ENCODE peak calls at places on chromosomes 7 and 10, in nine cellular contexts. L is heart right ventricle, Y is ovary, T is ascending aorta, K is psoas muscle, V is MM.1S, J is mammary epithelial cell, N is spleen, E is fibroblast of lung. S is an unnamed sample. For H3K27me3, the result is how much of the 10 kb centered on the place peaks cover.

GRCh38 chr10:120981601-120982381 is 130.6 kb downstream of the WDR11 start:
- DNase-seq in L (no peak), Y (no peak), T (peak), K (no peak), V (no peak), J (no peak), N (no peak), E (no peak), S (no peak)

GRCh38 chr7:120988591-120989299 is at the start of gene CPED1:
- DNase-seq in L (peak), Y (peak), T (peak), K (peak), V (peak), J (peak), N (peak), E (peak), S (no peak)

GRCh38 chr7:44307301-44307900 is 18.0 kb downstream of the CAMK2B start:
- DNase-seq in L (no peak), Y (peak), T (peak), K (no peak), V (no peak), J (peak), N (no peak), E (peak), S (no peak)

GRCh38 chr7:266851-267840 is 22.8 kb upstream of the FOXL3 start:
- DNase-seq in L (no peak), Y (no peak), T (no peak), K (peak), V (no peak), J (peak), N (peak), E (no peak), S (no peak)

GRCh38 chr10:68096913-68097509 is 12.3 kb upstream of the MYPN start:
- DNase-seq in L (peak), Y (no peak), T (no peak), K (peak), V (no peak), J (peak), N (no peak), E (peak), S (peak)

GRCh38 chr10:1404236-1404952 is 332.9 kb downstream of the ADARB2 start:
- DNase-seq in L (no peak), Y (no peak), T (peak), K (no peak), V (no peak), J (no peak), N (peak), E (no peak), S (no peak)

GRCh38 chr7:132618956-132619305 is 42.7 kb upstream of the PLXNA4 start:
- DNase-seq in L (no peak), Y (no peak), T (no peak), K (no peak), V (no peak), J (no peak), N (no peak), E (peak), S (no peak)

GRCh38 chr7:108296911-108297310 is 159.3 kb downstream of the NRCAM start:
- DNase-seq in L (no peak), Y (no peak), T (no peak), K (no peak), V (no peak), J (no peak), N (no peak), E (peak), S (no peak)

GRCh38 chr10:91389636-91390512 is 20.3 kb upstream of the HECTD2 start:
- DNase-seq in L (peak), Y (no peak), T (no peak), K (no peak), V (peak), J (peak), N (no peak), E (peak), S (no peak)

GRCh38 chr7:135712182-135712782 is 15.7 kb downstream of the SLC13A4 start:
- DNase-seq in L (no peak), Y (no peak), T (no peak), K (no peak), V (no peak), J (no peak), N (no peak), E (no peak), S (no peak)

GRCh38 chr10:89338717-89339116 is 10.9 kb downstream of the IFIT3 start:
- DNase-seq in L (no peak), Y (no peak), T (no peak), K (no peak), V (no peak), J (no peak), N (no peak), E (no peak), S (no peak)

GRCh38 chr7:54932818-54933543 is 85.8 kb upstream of the EGFR start:
- DNase-seq in L (peak), Y (peak), T (peak), K (peak), V (no peak), J (peak), N (peak), E (peak), S (no peak)
- H3K4me3 ChIP-seq in L (peak), Y (peak), T (peak), K (peak), V (no peak), J (peak), N (peak), E (peak), S (peak)

DNA sequence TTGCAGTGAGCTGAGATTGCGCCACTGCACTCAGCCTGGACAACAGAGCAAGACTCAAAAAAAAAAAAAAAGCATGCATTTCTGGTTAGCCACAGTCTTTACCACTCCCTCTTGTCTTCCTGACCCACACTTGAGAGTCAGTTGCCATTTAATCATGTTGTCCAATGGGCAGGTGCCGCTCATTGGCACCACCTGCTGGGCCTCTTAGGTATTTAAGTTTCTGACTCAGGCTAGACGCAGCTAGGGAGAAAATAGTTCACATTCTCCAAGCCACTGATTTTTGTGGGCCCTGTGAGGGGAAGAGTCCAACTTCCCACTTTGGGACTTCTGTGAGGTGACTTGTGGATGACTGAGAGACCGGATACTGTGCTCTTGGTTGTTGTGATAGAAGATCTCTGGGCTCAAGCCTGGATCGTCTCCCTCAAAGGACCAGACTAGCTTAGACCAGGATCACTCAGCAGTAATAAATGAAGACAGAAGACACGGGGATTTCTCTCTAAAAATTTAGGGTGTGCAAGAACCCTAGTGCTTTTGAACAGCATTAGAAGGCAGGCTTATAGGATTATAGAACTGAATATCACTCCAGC is 26.8 kb upstream of the SORCS3 start:
- DNase-seq in L (no peak), Y (no peak), T (no peak), K (no peak), V (peak), J (peak), N (no peak), E (no peak), S (no peak)
- TF ChIP-seq CTCF in L (no peak), Y (no peak), T (no peak), K (peak), V (peak), J (peak), N (no peak), E (peak), S (peak)

DNA sequence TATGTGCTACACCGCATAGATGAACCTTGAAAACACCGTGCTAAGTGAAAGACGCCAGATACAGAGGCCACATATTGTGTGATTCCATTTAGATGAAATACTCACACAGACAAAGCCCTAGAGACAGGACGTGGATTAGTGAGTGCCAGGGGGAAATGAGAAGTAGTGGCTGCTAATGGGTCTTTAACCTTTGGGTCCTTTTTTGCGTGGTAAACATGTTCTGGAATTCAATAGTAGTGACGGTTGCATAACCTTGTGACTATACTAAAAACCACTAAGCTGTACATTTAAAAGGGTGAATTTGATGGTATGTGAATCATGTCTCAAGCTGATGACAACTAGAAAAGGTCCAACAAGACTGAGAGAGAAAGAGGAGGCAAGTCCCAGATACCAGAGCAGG is 15.6 kb downstream of the SMKR1 start:
- DNase-seq in L (no peak), Y (no peak), T (no peak), K (no peak), V (no peak), J (no peak), N (no peak), E (no peak), S (no peak)
- H3K27me3 ChIP-seq in L (under half), Y (under half), T (under half), K (under half), V (under half), J (under half), N (under half), E (under half), S (under half)

GRCh38 chr7:143287935-143288826 is at the start of gene CASP2:
- DNase-seq in L (peak), Y (peak), T (peak), K (peak), V (peak), J (peak), N (peak), E (peak), S (peak)

GRCh38 chr7:143290293-143290692 is 2.1 kb downstream of the CASP2 start:
- DNase-seq in L (no peak), Y (no peak), T (no peak), K (no peak), V (no peak), J (no peak), N (no peak), E (no peak), S (no peak)

GRCh38 chr7:143287321-143287934 is 723 bp upstream of the CASP2 start:
- DNase-seq in L (no peak), Y (no peak), T (no peak), K (no peak), V (no peak), J (no peak), N (peak), E (no peak), S (no peak)

GRCh38 chr7:143288836-143289235 is 685 bp downstream of the CASP2 start:
- DNase-seq in L (no peak), Y (no peak), T (no peak), K (no peak), V (peak), J (peak), N (no peak), E (peak), S (no peak)

GRCh38 chr7:143289421-143289820 is 1.3 kb downstream of the CASP2 start:
- DNase-seq in L (no peak), Y (no peak), T (no peak), K (no peak), V (no peak), J (no peak), N (no peak), E (peak), S (no peak)
- H3K4me3 ChIP-seq in L (peak), Y (peak), T (peak), K (peak), V (peak), J (peak), N (peak), E (peak), S (peak)

GRCh38 chr10:127990846-127991542 is 84.1 kb downstream of the PTPRE start:
- DNase-seq in L (peak), Y (no peak), T (peak), K (no peak), V (no peak), J (peak), N (no peak), E (peak), S (peak)
- TF ChIP-seq CTCF in L (no peak), Y (no peak), T (no peak), K (no peak), V (no peak), J (no peak), N (no peak), E (no peak), S (no peak)

GRCh38 chr10:22427101-22427500 is 81.8 kb downstream of the SPAG6 start:
- DNase-seq in L (no peak), Y (no peak), T (no peak), K (no peak), V (no peak), J (peak), N (no peak), E (peak), S (no peak)

GRCh38 chr10:22427890-22428571 is 82.7 kb downstream of the SPAG6 start:
- DNase-seq in L (no peak), Y (no peak), T (no peak), K (no peak), V (no peak), J (peak), N (no peak), E (peak), S (peak)

GRCh38 chr10:22429146-22429545 is 83.8 kb downstream of the SPAG6 start:
- DNase-seq in L (no peak), Y (no peak), T (no peak), K (no peak), V (no peak), J (no peak), N (no peak), E (no peak), S (no peak)

GRCh38 chr10:22429981-22430421 is 84.7 kb downstream of the SPAG6 start:
- DNase-seq in L (no peak), Y (no peak), T (no peak), K (no peak), V (no peak), J (no peak), N (no peak), E (no peak), S (no peak)

GRCh38 chr10:22426653-22427052 is 81.4 kb downstream of the SPAG6 start:
- DNase-seq in L (no peak), Y (no peak), T (no peak), K (no peak), V (no peak), J (no peak), N (no peak), E (no peak), S (no peak)
- H3K27me3 ChIP-seq in L (under half), Y (under half), T (under half), K (under half), V (under half), J (under half), N (under half), E (under half), S (under half)

GRCh38 chr10:84440781-84441180 is 112.4 kb downstream of the CCSER2 start:
- DNase-seq in L (no peak), Y (no peak), T (no peak), K (no peak), V (no peak), J (no peak), N (no peak), E (no peak), S (no peak)
- H3K4me3 ChIP-seq in L (no peak), Y (no peak), T (no peak), K (no peak), V (no peak), J (no peak), N (no peak), E (no peak), S (no peak)

GRCh38 chr10:84270708-84271107 is 25.9 kb downstream of the RGR start:
- DNase-seq in L (no peak), Y (no peak), T (no peak), K (no peak), V (no peak), J (no peak), N (no peak), E (no peak), S (no peak)

GRCh38 chr10:84264611-84265141 is 19.8 kb downstream of the RGR start:
- DNase-seq in L (peak), Y (peak), T (peak), K (peak), V (peak), J (peak), N (peak), E (peak), S (no peak)

GRCh38 chr10:84265378-84265777 is 20.5 kb downstream of the RGR start:
- DNase-seq in L (no peak), Y (no peak), T (no peak), K (no peak), V (no peak), J (no peak), N (no peak), E (no peak), S (no peak)

GRCh38 chr10:84269773-84270172 is 24.9 kb downstream of the RGR start:
- DNase-seq in L (no peak), Y (no peak), T (no peak), K (no peak), V (no peak), J (peak), N (no peak), E (peak), S (peak)

GRCh38 chr10:84267503-84268126 is 22.8 kb downstream of the RGR start:
- DNase-seq in L (no peak), Y (no peak), T (no peak), K (no peak), V (no peak), J (peak), N (no peak), E (peak), S (no peak)
- TF ChIP-seq CTCF in L (peak), Y (no peak), T (peak), K (no peak), V (peak), J (peak), N (no peak), E (peak), S (peak)